ENCODE peak calls at places on chromosomes 13 and 19, in six cellular contexts. U, S, Z, T, E and X are unnamed samples.

GRCh38 chr19:34319785-34320184 is 45.2 kb upstream of the GPI start:
- DNase-seq in Z (no peak), T (peak; percentile 87), S (no peak), U (no peak), E (peak; percentile 53), X (no peak)

GRCh38 chr19:43555185-43555770 is 20.0 kb downstream of the XRCC1 start:
- DNase-seq in U (no peak), Z (peak; percentile 71), S (no peak), T (peak; percentile 68), E (peak; percentile 80), X (peak; percentile 50)

GRCh38 chr19:13260883-13261653 is 110.9 kb downstream of the IER2 start:
- DNase-seq in U (no peak), E (peak; percentile 95), T (peak; percentile 89), Z (no peak), S (peak; percentile 66), X (peak; percentile 93)

GRCh38 chr13:28059214-28059613 is 41.2 kb downstream of the FLT3 start:
- DNase-seq in E (peak; percentile 49), U (no peak), S (no peak), Z (peak; percentile 67), T (no peak), X (peak; percentile 4)

GRCh38 chr13:75473472-75473871 is 8.5 kb downstream of the TBC1D4 start:
- DNase-seq in E (no peak), T (no peak), U (no peak), S (no peak), Z (no peak), X (no peak)

GRCh38 chr13:51821666-51822065 is 17.7 kb upstream of the DHRS12 start:
- DNase-seq in T (no peak), Z (no peak), E (no peak), S (no peak), U (no peak), X (no peak)

GRCh38 chr19:2547033-2547680 is 71.2 kb downstream of the GADD45B start:
- DNase-seq in Z (no peak), U (no peak), E (no peak), S (no peak), T (no peak), X (no peak)

GRCh38 chr19:51020988-51021651 is 1.6 kb upstream of the KLK10 start:
- DNase-seq in T (peak; percentile 25), E (peak; percentile 58), U (no peak), Z (peak; percentile 58), S (no peak), X (peak; percentile 51)

GRCh38 chr13:30580852-30581502 is 36.7 kb upstream of the USPL1 start:
- DNase-seq in Z (no peak), E (peak; percentile 56), U (no peak), T (no peak), S (no peak), X (no peak)

GRCh38 chr13:61770697-61771096 is 355.0 kb upstream of the PCDH20 start:
- DNase-seq in U (no peak), T (no peak), S (no peak), E (no peak), Z (peak; percentile 4), X (no peak)

GRCh38 chr19:3586124-3586626 is 897 bp downstream of the GIPC3 start:
- DNase-seq in S (no peak), Z (peak; percentile 42), T (no peak), U (no peak), E (no peak), X (no peak)

GRCh38 chr13:81326913-81327312 is 986.0 kb upstream of the SPRY2 start:
- DNase-seq in E (peak; percentile 10), Z (no peak), S (no peak), U (no peak), T (no peak), X (no peak)

GRCh38 chr13:26558074-26558805 is 757 bp downstream of the WASF3 start:
- DNase-seq in U (no peak), S (no peak), T (peak; percentile 14), Z (peak; percentile 37), E (peak; percentile 12), X (no peak)

GRCh38 chr19:49643466-49643865 is 1.5 kb downstream of the SCAF1 start:
- DNase-seq in T (no peak), Z (no peak), U (no peak), S (no peak), E (no peak), X (no peak)

GRCh38 chr19:866769-867300 is 7.4 kb downstream of the CFD start:
- DNase-seq in Z (no peak), S (no peak), T (no peak), U (no peak), E (no peak), X (no peak)

GRCh38 chr13:101144808-101145419 is 271.4 kb downstream of the NALCN start:
- DNase-seq in S (no peak), E (peak; percentile 71), Z (peak; percentile 77), U (no peak), T (peak; percentile 74), X (peak; percentile 41)

GRCh38 chr19:49362048-49362925 is at the start of gene TEAD2:
- DNase-seq in E (peak; percentile 54), Z (peak; percentile 83), U (peak; percentile 90), T (peak; percentile 56), S (no peak), X (peak; percentile 18)

GRCh38 chr19:35742121-35742724 is at the start of gene IGFLR1:
- DNase-seq in Z (no peak), U (no peak), E (no peak), S (no peak), T (no peak), X (no peak)

GRCh38 chr19:20051841-20052768 is 12.8 kb upstream of the ZNF682 start:
- DNase-seq in T (peak; percentile 99), S (peak; percentile 93), U (peak; percentile 98), Z (peak; percentile 98), E (peak; percentile 99), X (peak; percentile 97)

GRCh38 chr13:102968572-102969228 is 97.5 kb downstream of the SLC10A2 start:
- DNase-seq in E (no peak), T (no peak), S (no peak), U (no peak), Z (no peak), X (no peak)

GRCh38 chr13:95267662-95268369 is 33.4 kb downstream of the ABCC4 start:
- DNase-seq in S (peak; percentile 46), U (no peak), Z (no peak), T (peak; percentile 86), E (peak; percentile 73), X (peak; percentile 92)

GRCh38 chr19:56721714-56722113 is 50.2 kb upstream of the ZNF835 start:
- DNase-seq in E (no peak), U (no peak), T (no peak), Z (no peak), S (no peak), X (no peak)

GRCh38 chr19:56720281-56720680 is 48.7 kb upstream of the ZNF835 start:
- DNase-seq in E (no peak), T (no peak), U (no peak), S (no peak), Z (no peak), X (no peak)

GRCh38 chr19:56727731-56728130 is 56.2 kb upstream of the ZNF835 start:
- DNase-seq in T (no peak), U (no peak), Z (no peak), E (no peak), S (no peak), X (no peak)

GRCh38 chr19:56725829-56726424 is 54.4 kb upstream of the ZNF835 start:
- DNase-seq in E (no peak), S (no peak), T (no peak), Z (no peak), U (no peak), X (no peak)
- TF ChIP-seq CTCF in E (peak; percentile 28), S (peak; percentile 20), T (peak; percentile 15), Z (no peak), U (no peak), X (peak; percentile 46)

GRCh38 chr13:91946498-91947070 is 548.2 kb downstream of the GPC5 start:
- DNase-seq in S (no peak), U (no peak), Z (peak; percentile 41), E (peak; percentile 30), T (peak; percentile 8), X (no peak)
- TF ChIP-seq CTCF in S (no peak), U (no peak), Z (peak; percentile 68), E (peak; percentile 65), T (peak; percentile 70), X (peak; percentile 30)

DNA sequence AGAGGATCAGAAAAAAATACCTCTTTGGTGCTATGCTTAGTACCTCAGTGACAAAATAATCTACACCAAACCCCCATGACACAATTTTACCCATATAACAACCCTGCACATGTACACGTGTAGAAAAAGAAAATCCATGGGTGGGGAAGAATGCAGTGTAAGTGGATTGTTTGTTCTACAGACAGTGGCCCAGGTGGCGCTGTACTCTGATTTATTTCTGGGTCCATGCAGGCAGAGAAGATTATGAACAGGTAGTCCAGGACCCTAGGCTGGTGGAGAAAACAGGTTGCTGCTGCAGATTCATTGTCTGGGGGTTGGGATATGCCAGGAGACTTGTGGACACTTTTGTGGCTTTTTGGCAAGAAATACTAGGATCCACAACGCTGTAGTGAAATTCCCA is 9.1 kb downstream of the ZNF100 start:
- DNase-seq in E (no peak), U (no peak), S (no peak), T (no peak), Z (no peak), X (no peak)
- TF ChIP-seq CTCF in E (no peak), U (no peak), S (no peak), T (no peak), Z (no peak), X (no peak)

GRCh38 chr13:45879666-45880065 is 28.1 kb upstream of the SIAH3 start:
- DNase-seq in E (peak; percentile 46), Z (peak; percentile 42), U (no peak), T (peak; percentile 9), S (no peak), X (no peak)
- TF ChIP-seq CTCF in E (peak; percentile 56), Z (no peak), U (no peak), T (peak; percentile 35), S (no peak), X (no peak)